ENCODE peak calls at places on chromosomes 11 and 22, in six cellular contexts. L is fibroblast of mammary gland, E is cardiac fibroblast, D is HFF-Myc, Z is neuronal stem cell, T is skeletal muscle cell. W is an unnamed sample.
A peak's percentile ranks its signal among the peaks of the same experiment; 100 is the strongest.

GRCh38 chr11:100338144-100338840 is 348.8 kb upstream of the ARHGAP42 start:
- DNase-seq in L (no peak), E (no peak), D (no peak), Z (no peak), T (no peak), W (no peak)

GRCh38 chr11:112013501-112014164 is 11.6 kb upstream of the DLAT start:
- DNase-seq in L (no peak), E (no peak), D (no peak), Z (no peak), T (no peak), W (no peak)

GRCh38 chr11:17179972-17180371 is 27.8 kb downstream of the PIK3C2A start:
- DNase-seq in L (no peak), E (no peak), D (no peak), Z (no peak), T (no peak), W (no peak)

GRCh38 chr11:79314906-79315689 is 125.7 kb downstream of the TENM4 start:
- DNase-seq in L (peak; percentile 30), E (peak; percentile 5), D (no peak), Z (peak; percentile 37), T (no peak), W (no peak)

GRCh38 chr11:11308249-11308648 is 44.8 kb downstream of the CSNK2A3 start:
- DNase-seq in L (no peak), E (no peak), D (no peak), Z (no peak), T (no peak), W (no peak)

GRCh38 chr22:39805117-39805516 is 88.4 kb downstream of the ENTHD1 start:
- DNase-seq in L (no peak), E (no peak), D (no peak), Z (no peak), T (no peak), W (no peak)

GRCh38 chr11:79173615-79174014 is 267.2 kb downstream of the TENM4 start:
- DNase-seq in L (peak; percentile 90), E (peak; percentile 17), D (no peak), Z (no peak), T (peak; percentile 73), W (peak; percentile 56)

GRCh38 chr11:76788661-76789442 is 5.7 kb downstream of the TSKU start:
- DNase-seq in L (no peak), E (no peak), D (no peak), Z (no peak), T (no peak), W (no peak)

GRCh38 chr22:35530700-35531099 is 9.9 kb upstream of the RASD2 start:
- DNase-seq in L (no peak), E (no peak), D (no peak), Z (no peak), T (no peak), W (no peak)

GRCh38 chr11:67293090-67293489 is 4.0 kb downstream of the ANKRD13D start:
- DNase-seq in L (peak; percentile 84), E (peak; percentile 64), D (no peak), Z (no peak), T (no peak), W (no peak)

DNA sequence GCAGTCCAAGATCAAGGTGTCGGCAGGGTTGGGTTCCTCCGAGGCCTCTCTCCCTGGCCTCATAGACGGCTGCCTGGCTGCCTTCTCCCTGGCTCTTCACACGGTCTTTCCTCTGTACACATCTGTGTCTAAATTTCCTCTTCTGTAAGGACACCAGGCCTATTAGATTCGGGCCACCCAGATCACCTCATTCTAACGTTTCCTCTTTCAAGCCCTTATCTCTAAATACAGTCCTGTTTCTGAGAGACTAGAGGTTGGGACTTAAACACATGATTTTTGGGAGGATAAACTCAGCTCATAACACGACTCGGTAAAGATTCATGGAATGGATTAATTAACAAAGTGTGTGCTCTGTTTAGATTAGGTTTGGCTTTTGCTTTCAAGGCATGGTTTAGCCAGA is 136.0 kb upstream of the SORL1-AS1 start:
- DNase-seq in L (no peak), E (no peak), D (no peak), Z (no peak), T (no peak), W (no peak)
- H3K4me3 ChIP-seq in L (no peak overlapping the region), E (no peak overlapping the region), D (no peak overlapping the region), Z (no peak overlapping the region), T (no peak overlapping the region), W (no peak overlapping the region)

DNA sequence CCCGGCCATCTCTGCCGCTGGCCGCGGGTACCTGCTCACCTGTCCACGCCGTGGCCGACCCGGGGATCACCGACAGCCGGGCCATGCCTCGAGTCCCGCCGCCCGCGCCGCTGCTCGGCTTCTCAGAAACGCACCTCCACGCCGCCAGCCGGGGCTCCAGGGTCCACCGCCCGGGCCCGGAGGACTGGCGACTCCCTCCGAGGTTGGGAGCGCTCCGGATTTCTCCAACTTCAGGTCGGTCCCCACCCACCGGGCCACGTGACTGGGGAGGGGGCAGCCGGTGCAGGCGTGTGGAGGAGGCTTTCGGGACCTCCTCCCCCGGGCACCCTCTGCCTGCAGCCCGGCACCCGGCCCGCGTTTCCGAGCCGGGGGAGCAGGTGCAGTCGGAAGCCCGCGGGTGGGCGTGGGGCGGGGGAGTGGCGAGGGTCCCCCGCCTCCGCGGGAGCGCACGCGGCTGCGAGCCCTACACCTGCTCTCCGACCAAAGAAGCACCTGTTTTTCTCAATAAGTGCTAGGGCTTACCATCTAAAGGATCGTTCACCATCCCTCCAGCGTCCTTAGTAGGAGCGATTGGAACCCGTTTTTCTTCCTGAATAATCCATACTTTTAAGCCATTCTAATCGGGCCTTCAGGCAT is 627 bp upstream of the NRIP3 start:
- DNase-seq in L (no peak), E (no peak), D (no peak), Z (peak; percentile 43), T (no peak), W (no peak)
- H3K4me3 ChIP-seq in L (peak overlapping the region; percentile 16), E (peak overlapping the region; percentile 35), D (peak overlapping the region; percentile 42), Z (peak overlapping the region; percentile 81), T (peak overlapping the region; percentile 52), W (peak overlapping the region; percentile 40)

GRCh38 chr11:123742778-123743177 is 1.3 kb upstream of the ZNF202 start:
- DNase-seq in L (no peak), E (no peak), D (no peak), Z (no peak), T (no peak), W (no peak)
- H3K4me3 ChIP-seq in L (no peak overlapping the region), E (no peak overlapping the region), D (no peak overlapping the region), Z (no peak overlapping the region), T (no peak overlapping the region), W (no peak overlapping the region)

GRCh38 chr11:102289510-102290078 is 27.7 kb upstream of the BIRC3 start:
- DNase-seq in L (no peak), E (peak; percentile 38), D (no peak), Z (no peak), T (no peak), W (no peak)
- H3K4me3 ChIP-seq in L (no peak overlapping the region), E (no peak overlapping the region), D (no peak overlapping the region), Z (no peak overlapping the region), T (no peak overlapping the region), W (no peak overlapping the region)

GRCh38 chr11:103367650-103368049 is 258.4 kb downstream of the DYNC2H1 start:
- DNase-seq in L (peak; percentile 24), E (no peak), D (no peak), Z (no peak), T (no peak), W (no peak)
- H3K4me3 ChIP-seq in L (no peak overlapping the region), E (no peak overlapping the region), D (no peak overlapping the region), Z (no peak overlapping the region), T (no peak overlapping the region), W (no peak overlapping the region)

DNA sequence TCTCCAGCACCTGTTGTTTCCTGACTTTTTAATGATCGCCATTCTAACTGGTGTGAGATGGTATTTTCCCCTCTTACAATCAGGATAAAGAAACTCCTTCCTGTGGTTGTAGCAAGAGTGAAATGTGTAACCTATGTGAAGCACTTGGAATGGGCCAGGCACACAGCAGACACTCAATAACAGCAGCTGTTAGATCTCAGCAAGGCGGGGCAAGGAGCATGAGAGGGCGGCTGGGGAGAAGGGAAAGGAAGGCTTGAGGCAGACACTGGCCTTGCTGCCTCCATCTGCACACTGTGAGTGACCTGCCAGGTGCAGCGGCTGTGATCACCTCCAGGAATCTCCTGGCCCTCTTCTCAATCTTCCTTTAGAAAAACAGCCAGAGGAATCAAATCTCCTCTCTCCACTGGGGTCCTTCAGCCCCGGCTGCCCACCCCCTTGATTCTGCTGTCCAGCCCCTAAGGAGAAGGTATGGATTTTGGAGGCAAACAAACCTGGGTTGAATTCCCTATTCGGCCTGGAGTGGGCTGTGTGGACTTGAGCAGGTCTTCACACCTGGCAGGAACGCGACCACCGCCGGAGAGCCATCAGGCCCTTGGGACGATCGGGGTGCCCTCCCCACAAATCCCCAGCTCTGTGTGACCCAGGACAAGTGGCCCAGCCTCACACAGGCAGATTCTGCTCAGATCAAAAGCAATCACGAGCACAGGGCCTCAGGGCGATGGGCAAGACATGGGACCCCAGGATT is 49.0 kb downstream of the RPUSD4 start:
- DNase-seq in L (no peak), E (peak; percentile 26), D (no peak), Z (no peak), T (peak; percentile 31), W (no peak)
- H3K4me3 ChIP-seq in L (no peak overlapping the region), E (no peak overlapping the region), D (no peak overlapping the region), Z (no peak overlapping the region), T (no peak overlapping the region), W (no peak overlapping the region)

GRCh38 chr11:41306435-41306834 is 153.0 kb downstream of the LRRC4C start:
- DNase-seq in L (no peak), E (no peak), D (no peak), Z (no peak), T (no peak), W (no peak)
- H3K4me3 ChIP-seq in L (no peak overlapping the region), E (no peak overlapping the region), D (no peak overlapping the region), Z (no peak overlapping the region), T (no peak overlapping the region), W (no peak overlapping the region)

GRCh38 chr11:16034074-16034473 is 322.3 kb downstream of the SOX6 start:
- DNase-seq in L (no peak), E (peak; percentile 11), D (no peak), Z (no peak), T (no peak), W (no peak)

GRCh38 chr11:16026849-16027248 is 329.5 kb downstream of the SOX6 start:
- DNase-seq in L (no peak), E (no peak), D (no peak), Z (no peak), T (no peak), W (no peak)

GRCh38 chr11:16032974-16033373 is 323.4 kb downstream of the SOX6 start:
- DNase-seq in L (no peak), E (no peak), D (no peak), Z (no peak), T (no peak), W (no peak)

GRCh38 chr11:16028406-16028805 is 327.9 kb downstream of the SOX6 start:
- DNase-seq in L (no peak), E (peak; percentile 43), D (no peak), Z (no peak), T (peak; percentile 29), W (no peak)

DNA sequence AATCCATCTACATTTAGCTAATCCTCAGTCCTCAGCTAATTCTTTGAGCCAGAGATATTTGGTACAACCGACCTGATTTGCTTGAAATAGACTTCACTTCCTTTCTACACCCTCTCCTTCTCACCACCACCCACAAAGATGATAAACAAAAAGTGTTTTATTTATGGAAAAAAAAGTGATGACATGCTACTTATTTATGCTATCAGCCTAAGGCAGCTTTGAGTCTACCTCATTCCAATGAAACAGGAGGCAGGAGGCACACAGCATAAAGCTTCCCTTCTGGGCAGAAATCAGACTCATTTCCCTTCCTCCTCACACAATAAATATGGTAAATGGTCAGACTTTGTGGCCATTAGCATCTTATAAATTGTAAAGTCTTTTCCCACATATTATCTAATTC is 325.7 kb downstream of the SOX6 start:
- DNase-seq in L (no peak), E (no peak), D (no peak), Z (no peak), T (no peak), W (no peak)
- H3K4me3 ChIP-seq in L (no peak overlapping the region), E (no peak overlapping the region), D (no peak overlapping the region), Z (no peak overlapping the region), T (no peak overlapping the region), W (no peak overlapping the region)